ENCODE peak calls at places on chromosomes 16 and 17, in ten cellular contexts. H is GM13976; F is H54; W is central memory CD4-positive, alpha-beta T cell; L is GM19239; C is gastrocnemius medialis; T is SHP77 treated with DMSO at 0.1 percent for 48 hours; B is H9; P is activated CD4-positive, alpha-beta memory T cell treated with anti-CD3 and anti-CD28 coated beads, Interleukin-2, amount 10 ng/mL, durations not matched to agents 7 days and 5 days; V is anterior cingulate cortex. Y is an unnamed sample.

GRCh38 chr16:50884066-50884860 is 142.4 kb downstream of the CYLD start:
- DNase-seq in P (peak; percentile 35), C (no peak), V (no peak), H (peak; percentile 66), F (peak; percentile 40), L (peak; percentile 38), W (no peak), B (peak; percentile 65), T (no peak), Y (no peak)

GRCh38 chr17:77325826-77326581 is 185.2 kb downstream of the SEC14L1 start:
- DNase-seq in T (no peak), L (no peak), F (no peak), C (no peak), W (no peak), B (peak; percentile 26), P (no peak), H (peak; percentile 55), V (no peak), Y (no peak)

GRCh38 chr17:70204431-70204830 is 35.1 kb downstream of the KCNJ2 start:
- DNase-seq in H (no peak), W (no peak), L (no peak), V (no peak), T (no peak), C (no peak), F (no peak), B (no peak), P (no peak), Y (no peak)

GRCh38 chr17:39800540-39800939 is 62.8 kb downstream of the GRB7 start:
- DNase-seq in T (no peak), W (peak; percentile 79), V (no peak), H (peak; percentile 56), F (no peak), B (no peak), P (peak; percentile 55), C (no peak), L (peak; percentile 24), Y (no peak)

GRCh38 chr16:29943846-29944669 is 17.8 kb upstream of the TMEM219 start:
- DNase-seq in B (peak; percentile 80), H (no peak), T (peak; percentile 53), P (no peak), C (no peak), F (peak; percentile 77), V (no peak), W (no peak), L (no peak), Y (no peak)

GRCh38 chr16:83453977-83454376 is 353.8 kb upstream of the HSBP1 start:
- DNase-seq in V (no peak), H (no peak), T (no peak), C (no peak), F (no peak), W (no peak), P (no peak), L (no peak), B (no peak), Y (no peak)

GRCh38 chr17:50533720-50534148 is 1.2 kb downstream of the EPN3 start:
- DNase-seq in H (no peak), B (no peak), F (no peak), C (no peak), L (no peak), T (no peak), W (no peak), P (no peak), V (no peak), Y (no peak)

GRCh38 chr16:58464916-58465731 is 34.8 kb upstream of the NDRG4 start:
- DNase-seq in L (peak; percentile 28), F (no peak), P (no peak), H (no peak), B (peak; percentile 75), W (no peak), V (no peak), T (no peak), C (no peak), Y (no peak)

GRCh38 chr17:58344047-58344790 is 7.8 kb downstream of the SUPT4H1 start:
- DNase-seq in L (no peak), C (no peak), B (no peak), W (peak; percentile 93), P (peak; percentile 92), V (no peak), T (no peak), H (peak; percentile 77), F (no peak), Y (peak; percentile 34)

GRCh38 chr17:5560361-5560988 is 23.8 kb downstream of the NLRP1 start:
- DNase-seq in L (no peak), V (no peak), F (no peak), B (no peak), P (no peak), H (no peak), T (no peak), W (no peak), C (no peak), Y (no peak)

GRCh38 chr17:81715872-81716673 is 4.0 kb downstream of the SLC25A10 start:
- DNase-seq in F (no peak), C (no peak), B (no peak), W (no peak), T (no peak), P (no peak), H (no peak), V (no peak), L (no peak), Y (no peak)

GRCh38 chr16:30084816-30085159 is 6.9 kb downstream of the TBX6 start:
- DNase-seq in W (no peak), H (no peak), F (no peak), L (no peak), C (no peak), P (no peak), V (no peak), B (no peak), T (no peak), Y (no peak)

GRCh38 chr17:19405114-19405513 is 5.9 kb upstream of the RNF112 start:
- DNase-seq in H (no peak), P (no peak), B (no peak), W (no peak), F (no peak), C (no peak), V (no peak), L (no peak), T (no peak), Y (no peak)

GRCh38 chr16:2296662-2297505 is 29.0 kb upstream of the RNPS1 start:
- DNase-seq in V (no peak), F (peak; percentile 43), P (no peak), H (peak; percentile 74), L (peak; percentile 36), W (no peak), T (no peak), C (no peak), B (peak; percentile 71), Y (no peak)

GRCh38 chr17:78771758-78772382 is 10.2 kb downstream of the CYTH1 start:
- DNase-seq in H (peak; percentile 63), B (no peak), C (no peak), L (no peak), P (no peak), V (no peak), T (no peak), W (no peak), F (no peak), Y (no peak)

GRCh38 chr17:72890711-72891110 is 201.8 kb downstream of the SLC39A11 start:
- DNase-seq in H (no peak), F (no peak), B (no peak), T (no peak), V (no peak), L (no peak), W (no peak), C (no peak), P (no peak), Y (no peak)

GRCh38 chr16:47713225-47713595 is 252.1 kb downstream of the PHKB start:
- DNase-seq in B (no peak), V (no peak), F (no peak), L (no peak), C (no peak), P (peak; percentile 61), W (no peak), T (no peak), H (no peak), Y (no peak)

GRCh38 chr17:29156781-29157180 is 23.4 kb downstream of the MYO18A start:
- DNase-seq in L (no peak), B (no peak), W (no peak), F (no peak), P (no peak), C (no peak), H (no peak), T (no peak), V (no peak), Y (no peak)

GRCh38 chr17:57902800-57903759 is 52.1 kb downstream of the CUEDC1 start:
- DNase-seq in T (peak; percentile 46), L (peak; percentile 81), W (no peak), C (peak; percentile 84), H (peak; percentile 86), V (peak; percentile 31), P (peak; percentile 23), F (peak; percentile 92), B (no peak), Y (peak; percentile 77)

GRCh38 chr17:41785876-41786226 is 660 bp downstream of the JUP start:
- DNase-seq in B (peak; percentile 87), P (no peak), F (no peak), L (no peak), C (no peak), H (no peak), V (no peak), W (no peak), T (no peak), Y (no peak)